ENCODE peak calls at places on chromosome 18, in eight cellular contexts. One of them, this sample, is unnamed.

GRCh38 chr18:11741505-11742145 is 52.6 kb downstream of the GNAL start:
- DNase-seq in right lobe of liver: no peak
- DNase-seq in BJ: no peak
- DNase-seq in tibial nerve: no peak
- DNase-seq in RWPE1: peak
- DNase-seq in brain microvascular endothelial cell: no peak
- DNase-seq in GM06990: no peak
- DNase-seq in fibroblast of villous mesenchyme: no peak
- DNase-seq in this sample: peak

GRCh38 chr18:9638886-9639285 is 24.5 kb upstream of the PPP4R1 start:
- DNase-seq in right lobe of liver: no peak
- DNase-seq in BJ: no peak
- DNase-seq in tibial nerve: no peak
- DNase-seq in RWPE1: no peak
- DNase-seq in brain microvascular endothelial cell: no peak
- DNase-seq in GM06990: no peak
- DNase-seq in fibroblast of villous mesenchyme: no peak
- DNase-seq in this sample: no peak

GRCh38 chr18:26549486-26550435 is 1.4 kb upstream of the KCTD1 start:
- DNase-seq in right lobe of liver: peak
- DNase-seq in BJ: no peak
- DNase-seq in tibial nerve: peak
- DNase-seq in RWPE1: peak
- DNase-seq in brain microvascular endothelial cell: no peak
- DNase-seq in GM06990: peak
- DNase-seq in fibroblast of villous mesenchyme: peak
- DNase-seq in this sample: peak

GRCh38 chr18:44852818-44853217 is 172.1 kb downstream of the SETBP1 start:
- DNase-seq in right lobe of liver: peak
- DNase-seq in BJ: no peak
- DNase-seq in tibial nerve: no peak
- DNase-seq in RWPE1: no peak
- DNase-seq in brain microvascular endothelial cell: no peak
- DNase-seq in GM06990: no peak
- DNase-seq in fibroblast of villous mesenchyme: no peak
- DNase-seq in this sample: no peak

GRCh38 chr18:45713239-45713638 is 10.7 kb upstream of the SLC14A1 start:
- DNase-seq in right lobe of liver: no peak
- DNase-seq in BJ: no peak
- DNase-seq in tibial nerve: no peak
- DNase-seq in RWPE1: no peak
- DNase-seq in brain microvascular endothelial cell: no peak
- DNase-seq in GM06990: no peak
- DNase-seq in fibroblast of villous mesenchyme: no peak
- DNase-seq in this sample: no peak

GRCh38 chr18:22057908-22058527 is 111.4 kb upstream of the GATA6 start:
- DNase-seq in right lobe of liver: no peak
- DNase-seq in BJ: no peak
- DNase-seq in tibial nerve: no peak
- DNase-seq in RWPE1: no peak
- DNase-seq in brain microvascular endothelial cell: no peak
- DNase-seq in GM06990: no peak
- DNase-seq in fibroblast of villous mesenchyme: peak
- DNase-seq in this sample: no peak

GRCh38 chr18:3683483-3683882 is 233.5 kb downstream of the TGIF1 start:
- DNase-seq in right lobe of liver: no peak
- DNase-seq in BJ: no peak
- DNase-seq in tibial nerve: no peak
- DNase-seq in RWPE1: no peak
- DNase-seq in brain microvascular endothelial cell: no peak
- DNase-seq in GM06990: no peak
- DNase-seq in fibroblast of villous mesenchyme: no peak
- DNase-seq in this sample: no peak

GRCh38 chr18:35334821-35335220 is 9.4 kb downstream of the ZNF24 start:
- DNase-seq in right lobe of liver: no peak
- DNase-seq in BJ: no peak
- DNase-seq in tibial nerve: no peak
- DNase-seq in RWPE1: no peak
- DNase-seq in brain microvascular endothelial cell: peak
- DNase-seq in GM06990: no peak
- DNase-seq in fibroblast of villous mesenchyme: no peak
- DNase-seq in this sample: no peak

GRCh38 chr18:8794133-8794986 is 89.0 kb downstream of the MTCL1 start:
- DNase-seq in right lobe of liver: no peak
- DNase-seq in BJ: peak
- DNase-seq in tibial nerve: no peak
- DNase-seq in RWPE1: peak
- DNase-seq in brain microvascular endothelial cell: peak
- DNase-seq in GM06990: no peak
- DNase-seq in fibroblast of villous mesenchyme: peak
- DNase-seq in this sample: no peak

GRCh38 chr18:7521226-7521856 is 45.8 kb upstream of the PTPRM start:
- DNase-seq in right lobe of liver: no peak
- DNase-seq in BJ: no peak
- DNase-seq in tibial nerve: no peak
- DNase-seq in RWPE1: no peak
- DNase-seq in brain microvascular endothelial cell: no peak
- DNase-seq in GM06990: no peak
- DNase-seq in fibroblast of villous mesenchyme: no peak
- DNase-seq in this sample: no peak

GRCh38 chr18:79567481-79568147 is 112.0 kb upstream of the CTDP1 start:
- DNase-seq in right lobe of liver: no peak
- DNase-seq in BJ: peak
- DNase-seq in tibial nerve: no peak
- DNase-seq in RWPE1: peak
- DNase-seq in brain microvascular endothelial cell: peak
- DNase-seq in GM06990: no peak
- DNase-seq in fibroblast of villous mesenchyme: peak
- DNase-seq in this sample: no peak

GRCh38 chr18:2070636-2071035 is 500.7 kb downstream of the METTL4 start:
- DNase-seq in right lobe of liver: no peak
- DNase-seq in BJ: no peak
- DNase-seq in tibial nerve: no peak
- DNase-seq in RWPE1: no peak
- DNase-seq in brain microvascular endothelial cell: no peak
- DNase-seq in GM06990: no peak
- DNase-seq in fibroblast of villous mesenchyme: no peak
- DNase-seq in this sample: no peak

GRCh38 chr18:13139885-13140450 is 78.6 kb upstream of the LDLRAD4 start:
- DNase-seq in right lobe of liver: no peak
- DNase-seq in BJ: no peak
- DNase-seq in tibial nerve: no peak
- DNase-seq in RWPE1: no peak
- DNase-seq in brain microvascular endothelial cell: no peak
- DNase-seq in GM06990: no peak
- DNase-seq in fibroblast of villous mesenchyme: no peak
- DNase-seq in this sample: no peak

GRCh38 chr18:49723648-49724180 is 89.6 kb downstream of the ACAA2 start:
- DNase-seq in right lobe of liver: no peak
- DNase-seq in BJ: no peak
- DNase-seq in tibial nerve: no peak
- DNase-seq in RWPE1: no peak
- DNase-seq in brain microvascular endothelial cell: peak
- DNase-seq in GM06990: peak
- DNase-seq in fibroblast of villous mesenchyme: peak
- DNase-seq in this sample: peak

DNA sequence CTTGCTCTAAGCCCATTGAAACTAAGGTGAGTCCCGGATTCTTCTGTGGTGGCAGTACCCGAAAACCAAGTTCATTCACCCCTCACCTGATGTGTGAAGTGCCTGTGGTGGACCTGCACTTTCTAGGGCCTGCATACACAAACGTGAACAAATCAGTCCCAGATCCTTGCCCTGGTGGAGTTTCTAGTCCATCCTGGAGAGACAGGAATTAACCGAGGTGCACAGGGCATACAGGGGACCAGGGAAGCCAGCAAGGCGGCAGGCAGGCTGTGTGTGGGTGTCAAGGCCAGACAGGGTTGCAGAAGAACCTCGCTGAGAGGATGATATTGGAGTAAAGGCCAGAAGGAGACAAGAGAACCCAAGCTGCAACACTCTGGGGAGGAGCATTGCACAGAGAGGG is 106.1 kb downstream of the SMIM21 start:
- DNase-seq in right lobe of liver: no peak
- DNase-seq in BJ: no peak
- DNase-seq in tibial nerve: no peak
- DNase-seq in RWPE1: no peak
- DNase-seq in brain microvascular endothelial cell: no peak
- DNase-seq in GM06990: no peak
- DNase-seq in fibroblast of villous mesenchyme: no peak
- DNase-seq in this sample: no peak
- TF ChIP-seq CTCF in right lobe of liver: no peak
- TF ChIP-seq CTCF in BJ: no peak
- TF ChIP-seq CTCF in tibial nerve: no peak
- TF ChIP-seq CTCF in RWPE1: no peak
- TF ChIP-seq CTCF in brain microvascular endothelial cell: no peak
- TF ChIP-seq CTCF in GM06990: no peak
- TF ChIP-seq CTCF in fibroblast of villous mesenchyme: no peak
- TF ChIP-seq CTCF in this sample: no peak

GRCh38 chr18:41938445-41938844 is 16.6 kb upstream of the PIK3C3 start:
- DNase-seq in right lobe of liver: no peak
- DNase-seq in BJ: peak
- DNase-seq in tibial nerve: no peak
- DNase-seq in RWPE1: no peak
- DNase-seq in brain microvascular endothelial cell: peak
- DNase-seq in GM06990: no peak
- DNase-seq in fibroblast of villous mesenchyme: peak
- DNase-seq in this sample: no peak
- TF ChIP-seq CTCF in right lobe of liver: no peak
- TF ChIP-seq CTCF in BJ: peak
- TF ChIP-seq CTCF in tibial nerve: no peak
- TF ChIP-seq CTCF in RWPE1: no peak
- TF ChIP-seq CTCF in brain microvascular endothelial cell: peak
- TF ChIP-seq CTCF in GM06990: no peak
- TF ChIP-seq CTCF in fibroblast of villous mesenchyme: peak
- TF ChIP-seq CTCF in this sample: no peak

DNA sequence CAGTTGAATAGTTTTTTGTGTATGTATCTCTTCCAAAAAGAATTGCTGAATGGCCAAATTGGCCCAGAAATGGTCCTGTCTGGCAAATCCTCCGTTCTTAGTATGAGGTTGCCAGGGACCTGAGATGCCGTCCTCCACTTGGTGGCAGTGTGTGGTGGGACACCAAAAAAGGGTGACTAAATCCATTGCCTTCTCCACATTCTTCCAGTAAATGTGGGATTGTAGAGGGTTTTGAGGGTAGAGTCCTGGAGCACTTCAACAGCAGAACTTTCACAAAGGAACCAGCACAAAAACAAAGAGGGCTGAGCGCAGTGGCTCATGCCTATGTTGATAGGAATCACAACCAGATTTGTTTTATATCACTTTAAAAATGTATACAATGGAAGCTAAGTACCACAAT is 199.9 kb downstream of the BCL2 start:
- DNase-seq in right lobe of liver: peak
- DNase-seq in BJ: no peak
- DNase-seq in tibial nerve: peak
- DNase-seq in RWPE1: peak
- DNase-seq in brain microvascular endothelial cell: no peak
- DNase-seq in GM06990: no peak
- DNase-seq in fibroblast of villous mesenchyme: peak
- DNase-seq in this sample: no peak
- TF ChIP-seq CTCF in right lobe of liver: peak
- TF ChIP-seq CTCF in BJ: peak
- TF ChIP-seq CTCF in tibial nerve: peak
- TF ChIP-seq CTCF in RWPE1: peak
- TF ChIP-seq CTCF in brain microvascular endothelial cell: peak
- TF ChIP-seq CTCF in GM06990: peak
- TF ChIP-seq CTCF in fibroblast of villous mesenchyme: peak
- TF ChIP-seq CTCF in this sample: peak

DNA sequence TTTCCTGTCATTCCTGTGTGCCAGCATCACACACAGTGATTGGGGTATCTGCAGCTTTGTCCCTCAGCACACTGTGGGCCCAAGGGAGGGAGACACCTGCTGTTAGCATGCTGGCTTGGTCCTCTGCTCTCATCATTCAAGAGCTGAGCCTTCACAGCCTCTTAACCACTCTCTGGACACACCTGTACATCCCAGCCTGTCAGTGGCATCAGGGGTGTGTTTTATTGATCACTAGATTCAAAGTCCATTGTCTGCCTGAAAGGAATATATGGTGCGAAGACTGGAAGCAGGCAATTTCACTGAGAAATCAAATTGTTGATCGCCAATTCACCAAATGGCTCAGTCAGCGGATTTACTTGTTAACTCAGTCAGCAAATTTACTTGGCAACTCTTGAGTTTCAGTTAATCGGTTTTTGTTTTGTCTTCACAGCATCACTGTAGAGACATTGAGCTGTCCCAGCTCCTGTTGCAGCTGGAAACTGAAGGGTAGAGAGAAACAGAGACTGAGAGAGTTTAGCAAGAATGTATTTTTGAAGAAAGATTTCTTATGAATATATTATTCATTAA is 56.3 kb upstream of the TMEM200C start:
- DNase-seq in right lobe of liver: no peak
- DNase-seq in BJ: no peak
- DNase-seq in tibial nerve: no peak
- DNase-seq in RWPE1: no peak
- DNase-seq in brain microvascular endothelial cell: no peak
- DNase-seq in GM06990: no peak
- DNase-seq in fibroblast of villous mesenchyme: no peak
- DNase-seq in this sample: no peak
- TF ChIP-seq CTCF in right lobe of liver: no peak
- TF ChIP-seq CTCF in BJ: no peak
- TF ChIP-seq CTCF in tibial nerve: no peak
- TF ChIP-seq CTCF in RWPE1: no peak
- TF ChIP-seq CTCF in brain microvascular endothelial cell: no peak
- TF ChIP-seq CTCF in GM06990: peak
- TF ChIP-seq CTCF in fibroblast of villous mesenchyme: no peak
- TF ChIP-seq CTCF in this sample: no peak

DNA sequence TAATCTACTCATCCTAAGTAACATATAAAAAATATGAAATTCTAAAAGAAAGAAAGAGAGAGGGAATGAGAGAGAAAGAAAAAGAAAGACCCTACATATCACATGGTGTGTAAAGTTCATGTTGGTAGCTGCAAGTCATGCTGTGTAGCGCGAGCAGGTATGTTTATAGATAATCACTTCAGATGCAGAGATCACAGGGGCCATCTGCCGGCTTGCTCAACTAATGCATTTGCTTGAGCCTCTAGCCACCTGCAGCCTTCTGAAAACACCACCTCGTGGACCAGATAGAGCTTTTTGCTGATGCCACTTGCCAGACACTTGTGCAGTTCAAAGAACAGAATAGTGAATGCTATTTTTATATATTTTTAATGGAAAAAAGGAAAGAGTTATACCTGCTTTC is 37.6 kb downstream of the CDH7 start:
- DNase-seq in right lobe of liver: no peak
- DNase-seq in BJ: no peak
- DNase-seq in tibial nerve: no peak
- DNase-seq in RWPE1: no peak
- DNase-seq in brain microvascular endothelial cell: no peak
- DNase-seq in GM06990: no peak
- DNase-seq in fibroblast of villous mesenchyme: no peak
- DNase-seq in this sample: no peak
- TF ChIP-seq CTCF in right lobe of liver: no peak
- TF ChIP-seq CTCF in BJ: no peak
- TF ChIP-seq CTCF in tibial nerve: no peak
- TF ChIP-seq CTCF in RWPE1: no peak
- TF ChIP-seq CTCF in brain microvascular endothelial cell: no peak
- TF ChIP-seq CTCF in GM06990: no peak
- TF ChIP-seq CTCF in fibroblast of villous mesenchyme: no peak
- TF ChIP-seq CTCF in this sample: no peak